ENCODE peak calls at places on chromosome 15, in eight cellular contexts. R, O, Q, J, X, M, U and P are unnamed samples.

GRCh38 chr15:99211926-99212325 is 37.5 kb downstream of the TTC23 start:
- DNase-seq in X (peak; percentile 64), Q (no peak), U (peak; percentile 21), J (no peak), O (no peak), M (no peak), R (no peak), P (no peak)

GRCh38 chr15:70509282-70510272 is 253.8 kb downstream of the UACA start:
- DNase-seq in X (no peak), M (no peak), O (no peak), R (peak; percentile 87), J (no peak), Q (no peak), U (no peak), P (no peak)

GRCh38 chr15:33086500-33087141 is 107.9 kb downstream of the FMN1 start:
- DNase-seq in Q (no peak), X (peak; percentile 79), M (no peak), U (peak; percentile 88), R (peak; percentile 73), J (no peak), O (no peak), P (no peak)

GRCh38 chr15:72060687-72061250 is 57.2 kb downstream of the MYO9A start:
- DNase-seq in U (no peak), X (no peak), Q (no peak), O (no peak), J (no peak), R (no peak), M (no peak), P (no peak)

GRCh38 chr15:38531509-38531908 is 33.1 kb downstream of the RASGRP1 start:
- DNase-seq in M (no peak), U (peak; percentile 36), O (no peak), X (peak; percentile 73), J (no peak), R (no peak), Q (no peak), P (no peak)

GRCh38 chr15:80087104-80087503 is 27.6 kb downstream of the ZFAND6 start:
- DNase-seq in U (no peak), X (no peak), Q (no peak), R (no peak), M (no peak), J (no peak), O (no peak), P (no peak)

GRCh38 chr15:38707802-38708671 is 143.4 kb upstream of the RASGRP1 start:
- DNase-seq in O (no peak), Q (peak; percentile 31), J (no peak), X (peak; percentile 82), M (no peak), R (peak; percentile 22), U (peak; percentile 85), P (no peak)

GRCh38 chr15:93865610-93866009 is 365.8 kb upstream of the MCTP2 start:
- DNase-seq in X (no peak), U (no peak), J (no peak), O (no peak), Q (no peak), M (no peak), R (peak; percentile 73), P (no peak)

GRCh38 chr15:90742082-90742481 is 24.9 kb downstream of the BLM start:
- DNase-seq in R (no peak), Q (no peak), U (no peak), M (no peak), J (no peak), O (no peak), X (no peak), P (no peak)

GRCh38 chr15:60070838-60071493 is 66.9 kb downstream of the FOXB1 start:
- DNase-seq in J (peak; percentile 9), X (peak; percentile 92), O (no peak), M (no peak), R (no peak), U (peak; percentile 76), Q (no peak), P (no peak)

GRCh38 chr15:99086327-99086667 is 18.6 kb upstream of the SYNM start:
- DNase-seq in U (no peak), X (no peak), J (no peak), M (no peak), Q (no peak), R (no peak), O (no peak), P (no peak)

GRCh38 chr15:45168286-45168685 is 19.5 kb downstream of the SHF start:
- DNase-seq in J (no peak), U (no peak), M (no peak), X (no peak), Q (no peak), R (no peak), O (no peak), P (no peak)

GRCh38 chr15:31278544-31279220 is 48.0 kb upstream of the KLF13 start:
- DNase-seq in J (no peak), X (no peak), R (no peak), M (no peak), U (no peak), Q (peak; percentile 21), O (no peak), P (no peak)

GRCh38 chr15:67708500-67708899 is 116.8 kb upstream of the SKOR1 start:
- DNase-seq in R (no peak), O (no peak), U (no peak), X (no peak), M (no peak), J (no peak), Q (no peak), P (no peak)

GRCh38 chr15:92425578-92426225 is 32.0 kb downstream of the ST8SIA2 start:
- DNase-seq in X (no peak), R (no peak), J (no peak), U (no peak), M (no peak), Q (no peak), O (no peak), P (no peak)

GRCh38 chr15:62868507-62868906 is 174.0 kb upstream of the TPM1 start:
- DNase-seq in X (peak; percentile 75), U (no peak), R (no peak), O (no peak), J (no peak), Q (no peak), M (no peak), P (no peak)

GRCh38 chr15:75367406-75367912 is 948 bp downstream of the MAN2C1 start:
- DNase-seq in Q (no peak), R (no peak), J (no peak), M (no peak), O (no peak), X (no peak), U (no peak), P (no peak)

GRCh38 chr15:77235566-77235965 is 164.7 kb upstream of the TSPAN3 start:
- DNase-seq in U (no peak), M (no peak), J (no peak), O (no peak), X (no peak), Q (no peak), R (no peak), P (no peak)

GRCh38 chr15:77475898-77476297 is 55.2 kb downstream of the HMG20A start:
- DNase-seq in R (no peak), X (no peak), O (peak; percentile 19), Q (no peak), M (no peak), J (no peak), U (no peak), P (no peak)

GRCh38 chr15:25900901-25901300 is 37.8 kb upstream of the ATP10A start:
- DNase-seq in J (no peak), M (no peak), U (no peak), Q (no peak), R (no peak), X (peak; percentile 28), O (no peak), P (no peak)

GRCh38 chr15:36109943-36110658 is 469.3 kb upstream of the CDIN1 start:
- DNase-seq in R (no peak), Q (no peak), X (peak; percentile 69), J (no peak), U (peak; percentile 53), M (no peak), O (no peak), P (no peak)

GRCh38 chr15:67809866-67810265 is 15.4 kb upstream of the SKOR1 start:
- DNase-seq in Q (no peak), O (no peak), R (no peak), M (no peak), X (no peak), J (no peak), U (no peak), P (no peak)

GRCh38 chr15:57146394-57147140 is 228.1 kb downstream of the TCF12 start:
- DNase-seq in U (peak; percentile 81), O (peak; percentile 28), X (peak; percentile 70), Q (no peak), J (no peak), M (no peak), R (peak; percentile 61), P (peak; percentile 2)

GRCh38 chr15:80710635-80711553 is 15.8 kb downstream of the ABHD17C start:
- DNase-seq in J (no peak), Q (no peak), R (no peak), U (no peak), O (no peak), M (no peak), X (peak; percentile 62), P (no peak)